ENCODE peak calls at places on chromosomes 4 and X, in five cellular contexts. One of them, this sample, is unnamed.

GRCh38 chrX:132561483-132561882 is 72.6 kb upstream of the MBNL3 start:
- DNase-seq in WTC11: no peak
- DNase-seq in lower leg skin: no peak
- DNase-seq in H7: no peak
- DNase-seq in M059J: no peak
- DNase-seq in this sample: no peak

GRCh38 chrX:34656467-34656841 is 631 bp downstream of the TMEM47 start:
- DNase-seq in M059J: no peak
- DNase-seq in lower leg skin: peak; percentile 84
- DNase-seq in WTC11: peak; percentile 11
- DNase-seq in H7: peak; percentile 30
- DNase-seq in this sample: no peak

GRCh38 chr4:27429260-27429970 is 568.8 kb downstream of the STIM2 start:
- DNase-seq in H7: no peak
- DNase-seq in M059J: no peak
- DNase-seq in WTC11: no peak
- DNase-seq in lower leg skin: no peak
- DNase-seq in this sample: no peak

GRCh38 chrX:2967584-2967983 is 38.4 kb upstream of the ARSD start:
- DNase-seq in H7: no peak
- DNase-seq in M059J: peak; percentile 19
- DNase-seq in WTC11: no peak
- DNase-seq in lower leg skin: no peak
- DNase-seq in this sample: no peak

GRCh38 chr4:110368409-110368808 is 107.5 kb upstream of the ENPEP start:
- DNase-seq in WTC11: no peak
- DNase-seq in lower leg skin: no peak
- DNase-seq in H7: no peak
- DNase-seq in M059J: no peak
- DNase-seq in this sample: no peak

GRCh38 chrX:133985164-133986007 is at the start of gene GPC3:
- DNase-seq in WTC11: peak; percentile 73
- DNase-seq in lower leg skin: no peak
- DNase-seq in M059J: peak; percentile 5
- DNase-seq in H7: peak; percentile 93
- DNase-seq in this sample: no peak

GRCh38 chr4:107794001-107794400 is 30.7 kb upstream of the SGMS2 start:
- DNase-seq in WTC11: no peak
- DNase-seq in lower leg skin: no peak
- DNase-seq in M059J: no peak
- DNase-seq in H7: no peak
- DNase-seq in this sample: no peak

GRCh38 chrX:2325076-2325784 is 175.5 kb downstream of the DHRSX start:
- DNase-seq in lower leg skin: peak; percentile 91
- DNase-seq in WTC11: no peak
- DNase-seq in H7: no peak
- DNase-seq in M059J: no peak
- DNase-seq in this sample: no peak

GRCh38 chrX:143683486-143683885 is 37.1 kb downstream of the SPANXN2 start:
- DNase-seq in H7: no peak
- DNase-seq in lower leg skin: no peak
- DNase-seq in M059J: no peak
- DNase-seq in WTC11: no peak
- DNase-seq in this sample: no peak

GRCh38 chr4:185396724-185397402 is at the start of gene ANKRD37:
- DNase-seq in H7: no peak
- DNase-seq in WTC11: peak; percentile 52
- DNase-seq in M059J: peak; percentile 29
- DNase-seq in lower leg skin: no peak
- DNase-seq in this sample: no peak

GRCh38 chrX:24956828-24957227 is 58.9 kb downstream of the ARX start:
- DNase-seq in lower leg skin: no peak
- DNase-seq in H7: no peak
- DNase-seq in WTC11: no peak
- DNase-seq in M059J: peak; percentile 70
- DNase-seq in this sample: no peak

GRCh38 chr4:1174941-1175634 is 2.7 kb upstream of the SPON2 start:
- DNase-seq in lower leg skin: peak; percentile 85
- DNase-seq in H7: peak; percentile 50
- DNase-seq in WTC11: no peak
- DNase-seq in M059J: no peak
- DNase-seq in this sample: no peak

GRCh38 chrX:152575331-152575730 is 62.4 kb upstream of the GABRQ start:
- DNase-seq in M059J: peak; percentile 53
- DNase-seq in WTC11: no peak
- DNase-seq in H7: no peak
- DNase-seq in lower leg skin: no peak
- DNase-seq in this sample: no peak

GRCh38 chr4:135724426-135724825 is 1522.8 kb upstream of the PABPC4L start:
- DNase-seq in WTC11: no peak
- DNase-seq in H7: no peak
- DNase-seq in M059J: peak; percentile 0
- DNase-seq in lower leg skin: no peak
- DNase-seq in this sample: no peak

GRCh38 chr4:110515676-110516075 is 39.7 kb downstream of the ENPEP start:
- DNase-seq in H7: no peak
- DNase-seq in M059J: peak; percentile 52
- DNase-seq in lower leg skin: no peak
- DNase-seq in WTC11: no peak
- DNase-seq in this sample: peak; percentile 11

GRCh38 chr4:139599594-139600374 is 43.8 kb upstream of the SETD7 start:
- DNase-seq in lower leg skin: no peak
- DNase-seq in H7: no peak
- DNase-seq in M059J: peak; percentile 65
- DNase-seq in WTC11: no peak
- DNase-seq in this sample: no peak

GRCh38 chr4:85603437-85604336 is 128.7 kb downstream of the ARHGAP24 start:
- DNase-seq in WTC11: no peak
- DNase-seq in H7: no peak
- DNase-seq in lower leg skin: no peak
- DNase-seq in M059J: no peak
- DNase-seq in this sample: peak; percentile 12

GRCh38 chr4:53173576-53173975 is 192.3 kb downstream of the SCFD2 start:
- DNase-seq in WTC11: no peak
- DNase-seq in H7: no peak
- DNase-seq in M059J: no peak
- DNase-seq in lower leg skin: no peak
- DNase-seq in this sample: no peak

GRCh38 chrX:17656035-17656418 is 81.3 kb upstream of the SCML1 start:
- DNase-seq in WTC11: peak; percentile 35
- DNase-seq in lower leg skin: no peak
- DNase-seq in M059J: no peak
- DNase-seq in H7: peak; percentile 83
- DNase-seq in this sample: no peak

GRCh38 chr4:3291411-3291968 is 1.3 kb upstream of the RGS12 start:
- DNase-seq in M059J: no peak
- DNase-seq in WTC11: peak; percentile 57
- DNase-seq in H7: peak; percentile 78
- DNase-seq in lower leg skin: peak; percentile 91
- DNase-seq in this sample: no peak

GRCh38 chr4:24001945-24002640 is 112.2 kb upstream of the PPARGC1A start:
- DNase-seq in lower leg skin: no peak
- DNase-seq in WTC11: no peak
- DNase-seq in M059J: peak; percentile 93
- DNase-seq in H7: no peak
- DNase-seq in this sample: no peak

GRCh38 chrX:12999422-12999821 is 24.5 kb downstream of the TMSB4X start:
- DNase-seq in H7: no peak
- DNase-seq in lower leg skin: no peak
- DNase-seq in M059J: no peak
- DNase-seq in WTC11: no peak
- DNase-seq in this sample: peak; percentile 62

GRCh38 chrX:22800360-22800759 is 199.4 kb upstream of the DDX53 start:
- DNase-seq in H7: no peak
- DNase-seq in WTC11: no peak
- DNase-seq in M059J: peak; percentile 81
- DNase-seq in lower leg skin: no peak
- DNase-seq in this sample: no peak

GRCh38 chrX:7117587-7117986 is 29.9 kb upstream of the STS start:
- DNase-seq in M059J: no peak
- DNase-seq in lower leg skin: no peak
- DNase-seq in H7: peak; percentile 66
- DNase-seq in WTC11: no peak
- DNase-seq in this sample: peak; percentile 47

GRCh38 chrX:318068-318738 is 393 bp downstream of the GTPBP6 start:
- DNase-seq in lower leg skin: peak; percentile 99
- DNase-seq in H7: no peak
- DNase-seq in M059J: peak; percentile 97
- DNase-seq in WTC11: peak; percentile 100
- DNase-seq in this sample: peak; percentile 100

GRCh38 chr4:3777033-3777390 is 10.8 kb downstream of the ADRA2C start:
- DNase-seq in WTC11: no peak
- DNase-seq in M059J: no peak
- DNase-seq in H7: no peak
- DNase-seq in lower leg skin: no peak
- DNase-seq in this sample: no peak

GRCh38 chr4:182139481-182139880 is 103.7 kb upstream of the TENM3 start:
- DNase-seq in lower leg skin: no peak
- DNase-seq in WTC11: no peak
- DNase-seq in M059J: peak; percentile 31
- DNase-seq in H7: no peak
- DNase-seq in this sample: no peak

GRCh38 chrX:11787564-11787963 is 29.5 kb downstream of the MSL3 start:
- DNase-seq in WTC11: peak; percentile 85
- DNase-seq in lower leg skin: peak; percentile 90
- DNase-seq in H7: peak; percentile 87
- DNase-seq in M059J: peak; percentile 57
- DNase-seq in this sample: peak; percentile 15

GRCh38 chr4:46425775-46426400 is 36.0 kb upstream of the GABRA2 start:
- DNase-seq in lower leg skin: no peak
- DNase-seq in WTC11: no peak
- DNase-seq in M059J: no peak
- DNase-seq in H7: no peak
- DNase-seq in this sample: no peak

GRCh38 chr4:140252144-140252741 is 98.3 kb upstream of the MAML3 start:
- DNase-seq in M059J: peak; percentile 26
- DNase-seq in lower leg skin: no peak
- DNase-seq in WTC11: peak; percentile 48
- DNase-seq in H7: peak; percentile 71
- DNase-seq in this sample: peak; percentile 14

GRCh38 chr4:3436798-3437581 is 4.8 kb upstream of the HGFAC start:
- DNase-seq in lower leg skin: no peak
- DNase-seq in WTC11: no peak
- DNase-seq in M059J: peak; percentile 84
- DNase-seq in H7: no peak
- DNase-seq in this sample: no peak

This sample was measured in OCI-LY7.